ENCODE peak calls at places on chromosomes 12 and 14, in nine cellular contexts. K is right lobe of liver, P is iPS DF 6.9, R is NCI-H146, Y is GM23338, H is HTR-8/SVneo, Z is mucosa of descending colon, Q is AG10803, B is dorsolateral prefrontal cortex. V is an unnamed sample.

GRCh38 chr14:103624860-103625259 is 4.2 kb upstream of the KLC1 start:
- DNase-seq in H (peak; percentile 75), Z (peak; percentile 85), Q (peak; percentile 82), B (no peak), Y (no peak), K (peak; percentile 58), P (no peak), R (no peak), V (peak; percentile 77)

GRCh38 chr14:88297306-88297705 is 25.8 kb downstream of the KCNK10 start:
- DNase-seq in B (no peak), H (no peak), P (no peak), Y (no peak), R (no peak), Z (no peak), Q (no peak), K (no peak), V (no peak)

GRCh38 chr14:103871596-103872480 is 24.5 kb upstream of the PPP1R13B start:
- DNase-seq in K (peak; percentile 91), B (no peak), Q (no peak), Y (peak; percentile 81), H (no peak), Z (peak; percentile 90), R (peak; percentile 83), P (no peak), V (peak; percentile 93)

GRCh38 chr12:29066061-29066588 is 83.0 kb upstream of the FAR2 start:
- DNase-seq in K (no peak), Y (no peak), Q (peak; percentile 62), H (no peak), Z (no peak), B (peak; percentile 78), R (no peak), P (no peak), V (no peak)

GRCh38 chr12:111692575-111693210 is 6.8 kb downstream of the ACAD10 start:
- DNase-seq in K (no peak), H (no peak), Y (peak; percentile 71), R (no peak), B (no peak), Z (no peak), P (peak; percentile 31), Q (no peak), V (peak; percentile 87)

GRCh38 chr14:23646648-23647549 is 10.7 kb downstream of the DHRS2 start:
- DNase-seq in H (no peak), K (no peak), Z (no peak), B (no peak), R (no peak), P (no peak), Q (peak; percentile 8), Y (no peak), V (no peak)

GRCh38 chr12:53191096-53191884 is 10.6 kb upstream of the CSAD start:
- DNase-seq in P (no peak), Y (no peak), K (no peak), Q (no peak), Z (no peak), B (no peak), R (no peak), H (no peak), V (peak; percentile 40)

GRCh38 chr12:129984097-129984496 is 80.3 kb upstream of the TMEM132D start:
- DNase-seq in Y (peak; percentile 27), R (no peak), H (no peak), K (no peak), Q (no peak), Z (no peak), B (no peak), P (no peak), V (peak; percentile 87)

GRCh38 chr12:124536613-124537012 is 30.8 kb downstream of the NCOR2 start:
- DNase-seq in Z (no peak), H (no peak), B (no peak), P (no peak), Q (peak; percentile 64), R (no peak), K (no peak), Y (no peak), V (no peak)

GRCh38 chr12:9794484-9795063 is 32.7 kb upstream of the KLRF1 start:
- DNase-seq in B (no peak), P (no peak), R (no peak), Y (no peak), K (no peak), H (no peak), Q (no peak), Z (no peak), V (no peak)

GRCh38 chr12:2970744-2971143 is 11.5 kb downstream of the TEAD4 start:
- DNase-seq in Y (no peak), P (no peak), K (no peak), H (peak; percentile 41), Q (peak; percentile 44), R (no peak), B (no peak), Z (no peak), V (no peak)

GRCh38 chr12:126337556-126337955 is 1272.3 kb downstream of the AACS start:
- DNase-seq in Y (no peak), P (no peak), K (no peak), B (no peak), R (no peak), H (no peak), Q (no peak), Z (no peak), V (no peak)

GRCh38 chr12:108333898-108334699 is 5.0 kb downstream of the CMKLR1 start:
- DNase-seq in K (no peak), B (peak; percentile 48), Q (peak; percentile 41), H (peak; percentile 31), R (no peak), Z (no peak), Y (no peak), P (no peak), V (no peak)

GRCh38 chr12:103739546-103739945 is 101.5 kb downstream of the NT5DC3 start:
- DNase-seq in K (no peak), Q (no peak), Y (no peak), P (no peak), R (no peak), B (no peak), Z (no peak), H (no peak), V (no peak)

GRCh38 chr12:31845613-31846321 is 113.4 kb upstream of the RESF1 start:
- DNase-seq in R (no peak), K (no peak), P (no peak), Z (no peak), H (no peak), Q (no peak), B (no peak), Y (no peak), V (no peak)

GRCh38 chr14:105439710-105440553 is 20.3 kb downstream of the MTA1 start:
- DNase-seq in Q (peak; percentile 26), P (no peak), B (peak; percentile 45), R (no peak), Z (peak; percentile 39), K (peak; percentile 50), H (no peak), Y (no peak), V (no peak)

GRCh38 chr12:80173465-80173864 is 74.1 kb downstream of the OTOGL start:
- DNase-seq in R (no peak), K (no peak), Z (no peak), B (no peak), Q (no peak), P (no peak), Y (peak; percentile 53), H (no peak), V (peak; percentile 78)

GRCh38 chr14:51929156-51929555 is 60.2 kb upstream of the RTRAF start:
- DNase-seq in R (no peak), K (no peak), Y (no peak), Q (peak; percentile 57), B (no peak), Z (no peak), H (no peak), P (no peak), V (no peak)

GRCh38 chr12:49671051-49671765 is 36.0 kb downstream of the FMNL3 start:
- DNase-seq in R (no peak), Y (no peak), B (no peak), Q (no peak), Z (no peak), H (no peak), K (no peak), P (no peak), V (no peak)

GRCh38 chr14:23160924-23161522 is 22.4 kb downstream of the SLC7A8 start:
- DNase-seq in B (peak; percentile 35), H (peak; percentile 30), Y (peak; percentile 82), Z (peak; percentile 69), P (peak; percentile 82), Q (peak; percentile 87), K (no peak), R (no peak), V (peak; percentile 86)

GRCh38 chr14:68111733-68112270 is 292.2 kb downstream of the RAD51B start:
- DNase-seq in K (no peak), R (peak; percentile 84), Z (no peak), H (no peak), P (no peak), Q (no peak), Y (no peak), B (no peak), V (no peak)

GRCh38 chr12:54016478-54016964 is 7.7 kb downstream of the HOXC8 start:
- DNase-seq in Q (peak; percentile 95), R (no peak), K (no peak), Z (no peak), H (no peak), P (no peak), B (no peak), Y (no peak), V (peak; percentile 68)

GRCh38 chr12:55717397-55718007 is 1.7 kb downstream of the BLOC1S1 start:
- DNase-seq in K (no peak), P (no peak), R (no peak), Q (no peak), B (no peak), Y (no peak), H (no peak), Z (no peak), V (no peak)

GRCh38 chr12:6688543-6688999 is 604 bp downstream of the ZNF384 start:
- DNase-seq in K (no peak), R (peak; percentile 57), H (peak; percentile 98), Z (peak; percentile 83), Q (peak; percentile 22), Y (no peak), P (peak; percentile 67), B (peak; percentile 18), V (no peak)

GRCh38 chr14:50397461-50398196 is 948 bp upstream of the CDKL1 start:
- DNase-seq in Y (peak; percentile 21), K (peak; percentile 60), H (peak; percentile 35), Q (peak; percentile 21), B (peak; percentile 34), Z (no peak), P (no peak), R (peak; percentile 44), V (no peak)

GRCh38 chr12:63965936-63966602 is 121.6 kb downstream of the SRGAP1 start:
- DNase-seq in Q (peak; percentile 69), Z (no peak), Y (no peak), K (no peak), P (no peak), R (no peak), H (no peak), B (no peak), V (no peak)

GRCh38 chr12:124347805-124348658 is 53.1 kb downstream of the RFLNA start:
- DNase-seq in P (no peak), K (no peak), B (peak; percentile 37), Y (peak; percentile 51), Z (no peak), H (no peak), Q (no peak), R (no peak), V (peak; percentile 76)

GRCh38 chr12:106146987-106147386 is 8.2 kb upstream of the NUAK1 start:
- DNase-seq in Y (no peak), Q (no peak), H (no peak), R (no peak), B (no peak), K (no peak), P (no peak), Z (no peak), V (peak; percentile 24)

GRCh38 chr12:94735985-94736384 is 85.6 kb upstream of the TMCC3 start:
- DNase-seq in Q (no peak), K (no peak), Y (no peak), Z (no peak), H (no peak), P (no peak), R (no peak), B (no peak), V (no peak)

V was measured in endodermal cell.